ENCODE peak calls at places on chromosomes 3 and 15, in five cellular contexts. One of them, this sample, is unnamed.

GRCh38 chr3:102466001-102466400 is 31.2 kb downstream of the ZPLD1 start:
- DNase-seq in CD4-positive, alpha-beta T cell: no peak
- DNase-seq in C1 segment of cervical spinal cord: no peak
- DNase-seq in brain microvascular endothelial cell: no peak
- DNase-seq in central memory CD4-positive, alpha-beta T cell: no peak
- DNase-seq in this sample: no peak

GRCh38 chr3:183924956-183925355 is 40.3 kb upstream of the PARL start:
- DNase-seq in CD4-positive, alpha-beta T cell: no peak
- DNase-seq in C1 segment of cervical spinal cord: no peak
- DNase-seq in brain microvascular endothelial cell: peak
- DNase-seq in central memory CD4-positive, alpha-beta T cell: no peak
- DNase-seq in this sample: no peak

GRCh38 chr3:108089544-108089943 is 1.3 kb downstream of the CD47 start:
- DNase-seq in CD4-positive, alpha-beta T cell: no peak
- DNase-seq in C1 segment of cervical spinal cord: peak
- DNase-seq in brain microvascular endothelial cell: no peak
- DNase-seq in central memory CD4-positive, alpha-beta T cell: no peak
- DNase-seq in this sample: no peak

GRCh38 chr15:57035664-57036063 is 117.2 kb downstream of the TCF12 start:
- DNase-seq in CD4-positive, alpha-beta T cell: no peak
- DNase-seq in C1 segment of cervical spinal cord: no peak
- DNase-seq in brain microvascular endothelial cell: no peak
- DNase-seq in central memory CD4-positive, alpha-beta T cell: no peak
- DNase-seq in this sample: no peak

GRCh38 chr3:15859507-15860013 is 61.8 kb upstream of the ANKRD28 start:
- DNase-seq in CD4-positive, alpha-beta T cell: peak
- DNase-seq in C1 segment of cervical spinal cord: peak
- DNase-seq in brain microvascular endothelial cell: peak
- DNase-seq in central memory CD4-positive, alpha-beta T cell: peak
- DNase-seq in this sample: peak

GRCh38 chr3:130565224-130565623 is 48.2 kb downstream of the COL6A6 start:
- DNase-seq in CD4-positive, alpha-beta T cell: no peak
- DNase-seq in C1 segment of cervical spinal cord: no peak
- DNase-seq in brain microvascular endothelial cell: no peak
- DNase-seq in central memory CD4-positive, alpha-beta T cell: no peak
- DNase-seq in this sample: no peak

GRCh38 chr15:31486506-31486905 is 159.9 kb downstream of the KLF13 start:
- DNase-seq in CD4-positive, alpha-beta T cell: no peak
- DNase-seq in C1 segment of cervical spinal cord: no peak
- DNase-seq in brain microvascular endothelial cell: no peak
- DNase-seq in central memory CD4-positive, alpha-beta T cell: no peak
- DNase-seq in this sample: no peak

GRCh38 chr15:27059610-27060202 is 88.7 kb downstream of the GABRG3 start:
- DNase-seq in CD4-positive, alpha-beta T cell: no peak
- DNase-seq in C1 segment of cervical spinal cord: no peak
- DNase-seq in brain microvascular endothelial cell: peak
- DNase-seq in central memory CD4-positive, alpha-beta T cell: no peak
- DNase-seq in this sample: no peak

GRCh38 chr3:139774570-139775302 is 97.0 kb upstream of the NMNAT3 start:
- DNase-seq in CD4-positive, alpha-beta T cell: no peak
- DNase-seq in C1 segment of cervical spinal cord: no peak
- DNase-seq in brain microvascular endothelial cell: peak
- DNase-seq in central memory CD4-positive, alpha-beta T cell: no peak
- DNase-seq in this sample: no peak

GRCh38 chr3:185807455-185808068 is 17.3 kb downstream of the IGF2BP2 start:
- DNase-seq in CD4-positive, alpha-beta T cell: no peak
- DNase-seq in C1 segment of cervical spinal cord: no peak
- DNase-seq in brain microvascular endothelial cell: peak
- DNase-seq in central memory CD4-positive, alpha-beta T cell: no peak
- DNase-seq in this sample: no peak

GRCh38 chr3:58051196-58051595 is 43.0 kb downstream of the FLNB start:
- DNase-seq in CD4-positive, alpha-beta T cell: no peak
- DNase-seq in C1 segment of cervical spinal cord: no peak
- DNase-seq in brain microvascular endothelial cell: peak
- DNase-seq in central memory CD4-positive, alpha-beta T cell: no peak
- DNase-seq in this sample: no peak

GRCh38 chr3:117063910-117064309 is 354.3 kb downstream of the TUSC7 start:
- DNase-seq in CD4-positive, alpha-beta T cell: no peak
- DNase-seq in C1 segment of cervical spinal cord: no peak
- DNase-seq in brain microvascular endothelial cell: no peak
- DNase-seq in central memory CD4-positive, alpha-beta T cell: no peak
- DNase-seq in this sample: no peak

GRCh38 chr3:53721187-53721946 is 124.9 kb downstream of the CHDH start:
- DNase-seq in CD4-positive, alpha-beta T cell: no peak
- DNase-seq in C1 segment of cervical spinal cord: no peak
- DNase-seq in brain microvascular endothelial cell: peak
- DNase-seq in central memory CD4-positive, alpha-beta T cell: no peak
- DNase-seq in this sample: no peak

GRCh38 chr3:142028174-142028833 is 121.0 kb downstream of the TFDP2 start:
- DNase-seq in CD4-positive, alpha-beta T cell: no peak
- DNase-seq in C1 segment of cervical spinal cord: no peak
- DNase-seq in brain microvascular endothelial cell: peak
- DNase-seq in central memory CD4-positive, alpha-beta T cell: peak
- DNase-seq in this sample: no peak

GRCh38 chr3:35772364-35773009 is 133.2 kb downstream of the ARPP21 start:
- DNase-seq in CD4-positive, alpha-beta T cell: no peak
- DNase-seq in C1 segment of cervical spinal cord: no peak
- DNase-seq in brain microvascular endothelial cell: no peak
- DNase-seq in central memory CD4-positive, alpha-beta T cell: no peak
- DNase-seq in this sample: no peak

GRCh38 chr15:63593705-63594671 is 3.2 kb upstream of the FBXL22 start:
- DNase-seq in CD4-positive, alpha-beta T cell: no peak
- DNase-seq in C1 segment of cervical spinal cord: no peak
- DNase-seq in brain microvascular endothelial cell: no peak
- DNase-seq in central memory CD4-positive, alpha-beta T cell: no peak
- DNase-seq in this sample: no peak

GRCh38 chr3:128266453-128266852 is 113.2 kb downstream of the EEFSEC start:
- DNase-seq in CD4-positive, alpha-beta T cell: no peak
- DNase-seq in C1 segment of cervical spinal cord: no peak
- DNase-seq in brain microvascular endothelial cell: no peak
- DNase-seq in central memory CD4-positive, alpha-beta T cell: no peak
- DNase-seq in this sample: no peak

GRCh38 chr3:39419697-39420293 is 13.3 kb downstream of the RPSA start:
- DNase-seq in CD4-positive, alpha-beta T cell: no peak
- DNase-seq in C1 segment of cervical spinal cord: no peak
- DNase-seq in brain microvascular endothelial cell: no peak
- DNase-seq in central memory CD4-positive, alpha-beta T cell: no peak
- DNase-seq in this sample: no peak

GRCh38 chr3:119211193-119211592 is 29.5 kb downstream of the B4GALT4 start:
- DNase-seq in CD4-positive, alpha-beta T cell: no peak
- DNase-seq in C1 segment of cervical spinal cord: no peak
- DNase-seq in brain microvascular endothelial cell: no peak
- DNase-seq in central memory CD4-positive, alpha-beta T cell: no peak
- DNase-seq in this sample: no peak

GRCh38 chr15:57595011-57595866 is 3.5 kb downstream of the MYZAP start:
- DNase-seq in CD4-positive, alpha-beta T cell: no peak
- DNase-seq in C1 segment of cervical spinal cord: peak
- DNase-seq in brain microvascular endothelial cell: no peak
- DNase-seq in central memory CD4-positive, alpha-beta T cell: no peak
- DNase-seq in this sample: no peak

GRCh38 chr15:75188499-75188898 is 13.2 kb upstream of the C15orf39 start:
- DNase-seq in CD4-positive, alpha-beta T cell: no peak
- DNase-seq in C1 segment of cervical spinal cord: no peak
- DNase-seq in brain microvascular endothelial cell: no peak
- DNase-seq in central memory CD4-positive, alpha-beta T cell: no peak
- DNase-seq in this sample: no peak

GRCh38 chr3:156668073-156668763 is 6.2 kb upstream of the TIPARP start:
- DNase-seq in CD4-positive, alpha-beta T cell: no peak
- DNase-seq in C1 segment of cervical spinal cord: no peak
- DNase-seq in brain microvascular endothelial cell: no peak
- DNase-seq in central memory CD4-positive, alpha-beta T cell: no peak
- DNase-seq in this sample: no peak

GRCh38 chr15:57245130-57245529 is 131.2 kb upstream of the CGNL1 start:
- DNase-seq in CD4-positive, alpha-beta T cell: no peak
- DNase-seq in C1 segment of cervical spinal cord: no peak
- DNase-seq in brain microvascular endothelial cell: no peak
- DNase-seq in central memory CD4-positive, alpha-beta T cell: no peak
- DNase-seq in this sample: no peak

GRCh38 chr15:73345658-73346057 is 23.1 kb downstream of the HCN4 start:
- DNase-seq in CD4-positive, alpha-beta T cell: no peak
- DNase-seq in C1 segment of cervical spinal cord: no peak
- DNase-seq in brain microvascular endothelial cell: no peak
- DNase-seq in central memory CD4-positive, alpha-beta T cell: no peak
- DNase-seq in this sample: no peak

GRCh38 chr3:185727873-185728272 is 97.0 kb downstream of the IGF2BP2 start:
- DNase-seq in CD4-positive, alpha-beta T cell: no peak
- DNase-seq in C1 segment of cervical spinal cord: no peak
- DNase-seq in brain microvascular endothelial cell: no peak
- DNase-seq in central memory CD4-positive, alpha-beta T cell: no peak
- DNase-seq in this sample: no peak

GRCh38 chr15:93608643-93609148 is 519.7 kb upstream of the RGMA start:
- DNase-seq in CD4-positive, alpha-beta T cell: no peak
- DNase-seq in C1 segment of cervical spinal cord: no peak
- DNase-seq in brain microvascular endothelial cell: no peak
- DNase-seq in central memory CD4-positive, alpha-beta T cell: no peak
- DNase-seq in this sample: no peak

GRCh38 chr3:99868438-99868723 is 50.7 kb downstream of the CMSS1 start:
- DNase-seq in CD4-positive, alpha-beta T cell: no peak
- DNase-seq in C1 segment of cervical spinal cord: no peak
- DNase-seq in brain microvascular endothelial cell: no peak
- DNase-seq in central memory CD4-positive, alpha-beta T cell: peak
- DNase-seq in this sample: no peak

GRCh38 chr3:10017636-10018292 is 8.5 kb upstream of the FANCD2 start:
- DNase-seq in CD4-positive, alpha-beta T cell: no peak
- DNase-seq in C1 segment of cervical spinal cord: no peak
- DNase-seq in brain microvascular endothelial cell: peak
- DNase-seq in central memory CD4-positive, alpha-beta T cell: no peak
- DNase-seq in this sample: no peak

GRCh38 chr3:143601738-143602480 is 246.4 kb downstream of the SLC9A9 start:
- DNase-seq in CD4-positive, alpha-beta T cell: no peak
- DNase-seq in C1 segment of cervical spinal cord: no peak
- DNase-seq in brain microvascular endothelial cell: peak
- DNase-seq in central memory CD4-positive, alpha-beta T cell: no peak
- DNase-seq in this sample: no peak

GRCh38 chr3:115819785-115820384 is 196.6 kb downstream of the GAP43 start:
- DNase-seq in CD4-positive, alpha-beta T cell: peak
- DNase-seq in C1 segment of cervical spinal cord: peak
- DNase-seq in brain microvascular endothelial cell: peak
- DNase-seq in central memory CD4-positive, alpha-beta T cell: peak
- DNase-seq in this sample: peak

GRCh38 chr15:84797801-84798200 is 19.4 kb upstream of the ALPK3 start:
- DNase-seq in CD4-positive, alpha-beta T cell: no peak
- DNase-seq in C1 segment of cervical spinal cord: no peak
- DNase-seq in brain microvascular endothelial cell: no peak
- DNase-seq in central memory CD4-positive, alpha-beta T cell: no peak
- DNase-seq in this sample: no peak

GRCh38 chr3:54783611-54784010 is 144.2 kb downstream of the LRTM1 start:
- DNase-seq in CD4-positive, alpha-beta T cell: no peak
- DNase-seq in C1 segment of cervical spinal cord: no peak
- DNase-seq in brain microvascular endothelial cell: no peak
- DNase-seq in central memory CD4-positive, alpha-beta T cell: no peak
- DNase-seq in this sample: no peak

GRCh38 chr3:4993276-4994143 is 14.3 kb downstream of the BHLHE40 start:
- DNase-seq in CD4-positive, alpha-beta T cell: no peak
- DNase-seq in C1 segment of cervical spinal cord: no peak
- DNase-seq in brain microvascular endothelial cell: no peak
- DNase-seq in central memory CD4-positive, alpha-beta T cell: no peak
- DNase-seq in this sample: no peak

This sample was measured in T-helper 9 cell.